ENCODE peak calls at places on chromosomes 2 and 18, in six cellular contexts. P, Q, O, C, R and X are unnamed samples.

GRCh38 chr18:50814387-50814786 is 5.4 kb downstream of the MRO start:
- DNase-seq in P (no peak), Q (no peak), O (no peak), C (no peak), R (no peak), X (no peak)

GRCh38 chr18:53442415-53442783 is 782.1 kb downstream of the MBD2 start:
- DNase-seq in P (no peak), Q (no peak), O (no peak), C (no peak), R (no peak), X (no peak)

GRCh38 chr2:63047534-63048281 is 2.9 kb upstream of the OTX1 start:
- DNase-seq in P (peak; percentile 54), Q (no peak), O (peak; percentile 76), C (no peak), R (no peak), X (no peak)

GRCh38 chr2:173644146-173644545 is 289.5 kb downstream of the CDCA7 start:
- DNase-seq in P (peak; percentile 49), Q (no peak), O (no peak), C (no peak), R (no peak), X (peak; percentile 43)

GRCh38 chr2:26561918-26562810 is 79.0 kb downstream of the CIB4 start:
- DNase-seq in P (peak; percentile 89), Q (peak; percentile 64), O (no peak), C (no peak), R (peak; percentile 61), X (peak; percentile 39)

GRCh38 chr2:23904692-23905091 is 22.2 kb downstream of the ATAD2B start:
- DNase-seq in P (no peak), Q (no peak), O (no peak), C (no peak), R (no peak), X (no peak)

GRCh38 chr18:7577706-7578105 is 10.6 kb downstream of the PTPRM start:
- DNase-seq in P (peak; percentile 59), Q (peak; percentile 39), O (peak; percentile 88), C (peak; percentile 73), R (peak; percentile 66), X (no peak)

GRCh38 chr2:147351789-147352188 is 493.0 kb upstream of the ACVR2A start:
- DNase-seq in P (no peak), Q (no peak), O (no peak), C (no peak), R (no peak), X (no peak)

GRCh38 chr2:221111739-221112138 is 460.4 kb downstream of the EPHA4 start:
- DNase-seq in P (no peak), Q (no peak), O (no peak), C (no peak), R (no peak), X (no peak)

GRCh38 chr2:106990307-106990706 is 104.3 kb upstream of the ST6GAL2 start:
- DNase-seq in P (peak; percentile 70), Q (no peak), O (no peak), C (no peak), R (no peak), X (no peak)

GRCh38 chr2:10330700-10331032 is 28.0 kb downstream of the HPCAL1 start:
- DNase-seq in P (no peak), Q (no peak), O (no peak), C (no peak), R (no peak), X (no peak)

GRCh38 chr2:68901199-68901515 is 30.0 kb upstream of the BMP10 start:
- DNase-seq in P (no peak), Q (no peak), O (peak; percentile 45), C (no peak), R (peak; percentile 40), X (peak; percentile 28)

GRCh38 chr2:32553829-32554432 is 73.9 kb upstream of the TTC27 start:
- DNase-seq in P (peak; percentile 41), Q (peak; percentile 69), O (peak; percentile 37), C (no peak), R (peak; percentile 43), X (peak; percentile 6)

GRCh38 chr2:32008811-32009478 is 1.9 kb downstream of the MEMO1 start:
- DNase-seq in P (peak; percentile 80), Q (no peak), O (peak; percentile 49), C (no peak), R (peak; percentile 32), X (peak; percentile 46)

GRCh38 chr2:30165050-30165520 is 18.3 kb downstream of the YPEL5 start:
- DNase-seq in P (peak; percentile 81), Q (peak; percentile 96), O (peak; percentile 89), C (peak; percentile 46), R (peak; percentile 95), X (peak; percentile 80)

GRCh38 chr18:35998967-35999366 is 26.5 kb downstream of the RMP24 start:
- DNase-seq in P (no peak), Q (peak; percentile 16), O (no peak), C (no peak), R (no peak), X (no peak)

GRCh38 chr2:132438650-132439030 is 22.0 kb downstream of the GPR39 start:
- DNase-seq in P (peak; percentile 92), Q (peak; percentile 91), O (no peak), C (no peak), R (no peak), X (peak; percentile 98)

GRCh38 chr2:241636983-241637232 is at the start of gene THAP4:
- DNase-seq in P (peak; percentile 99), Q (no peak), O (no peak), C (no peak), R (no peak), X (no peak)

GRCh38 chr2:12607971-12608370 is 108.8 kb upstream of the TRIB2 start:
- DNase-seq in P (no peak), Q (no peak), O (no peak), C (no peak), R (no peak), X (peak; percentile 87)

GRCh38 chr2:191678437-191679110 is 638 bp downstream of the NABP1 start:
- DNase-seq in P (peak; percentile 55), Q (peak; percentile 61), O (peak; percentile 52), C (no peak), R (peak; percentile 36), X (peak; percentile 62)

GRCh38 chr2:106157416-106157815 is 36.7 kb downstream of the UXS1 start:
- DNase-seq in P (no peak), Q (no peak), O (no peak), C (no peak), R (no peak), X (peak; percentile 77)

GRCh38 chr2:234773129-234773528 is 178.7 kb upstream of the SH3BP4 start:
- DNase-seq in P (no peak), Q (no peak), O (no peak), C (no peak), R (no peak), X (no peak)

DNA sequence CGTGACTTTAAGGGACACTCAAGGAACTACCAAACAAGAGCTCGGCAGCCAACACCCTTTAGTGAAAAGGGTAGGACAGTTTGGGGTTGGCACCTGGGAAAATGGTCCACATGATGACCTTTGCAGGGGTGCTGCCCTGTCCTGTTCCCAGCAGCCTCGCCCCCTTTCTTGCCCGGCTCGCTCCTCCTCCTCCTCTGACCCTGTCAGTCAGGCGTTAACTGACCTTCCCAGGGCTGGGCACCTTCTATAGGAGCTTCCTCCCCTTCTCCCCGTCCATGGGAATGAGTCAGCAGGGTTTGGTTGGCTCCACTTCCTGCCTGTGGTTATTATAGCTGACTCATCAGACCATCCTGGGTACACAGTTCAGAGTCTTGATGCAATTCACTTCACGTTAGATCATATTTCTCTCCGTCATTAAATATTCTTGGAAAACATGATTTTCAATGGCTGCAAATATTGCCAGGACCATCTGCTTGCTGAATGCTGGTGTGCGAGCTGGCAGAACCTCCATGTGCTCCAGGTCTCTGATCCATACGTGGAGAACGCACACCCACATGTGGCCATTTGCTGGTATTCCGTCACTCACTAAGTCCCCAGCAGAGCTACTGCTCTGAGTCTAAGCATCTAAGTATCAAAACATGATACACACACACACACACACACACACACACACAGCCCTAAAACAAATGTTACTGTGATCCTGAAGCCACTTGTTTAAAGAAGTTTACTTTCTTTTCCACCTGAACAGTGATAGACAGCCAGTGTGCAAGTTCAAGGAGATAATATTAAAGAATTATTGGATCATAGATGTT is 185.0 kb downstream of the ANAPC1 start:
- DNase-seq in P (peak; percentile 96), Q (peak; percentile 97), O (no peak), C (no peak), R (peak; percentile 94), X (peak; percentile 99)
- H3K4me2 ChIP-seq in P (peak overlapping the region; percentile 63), Q (peak overlapping the region; percentile 75), O (no peak overlapping the region), C (no peak overlapping the region), R (peak overlapping the region; percentile 88), X (peak overlapping the region; percentile 66)

GRCh38 chr2:48444404-48444803 is 85.5 kb upstream of the STON1 start:
- DNase-seq in P (no peak), Q (no peak), O (no peak), C (no peak), R (no peak), X (no peak)
- H3K4me2 ChIP-seq in P (no peak overlapping the region), Q (no peak overlapping the region), O (peak overlapping the region; percentile 25), C (no peak overlapping the region), R (peak overlapping the region; percentile 15), X (no peak overlapping the region)

DNA sequence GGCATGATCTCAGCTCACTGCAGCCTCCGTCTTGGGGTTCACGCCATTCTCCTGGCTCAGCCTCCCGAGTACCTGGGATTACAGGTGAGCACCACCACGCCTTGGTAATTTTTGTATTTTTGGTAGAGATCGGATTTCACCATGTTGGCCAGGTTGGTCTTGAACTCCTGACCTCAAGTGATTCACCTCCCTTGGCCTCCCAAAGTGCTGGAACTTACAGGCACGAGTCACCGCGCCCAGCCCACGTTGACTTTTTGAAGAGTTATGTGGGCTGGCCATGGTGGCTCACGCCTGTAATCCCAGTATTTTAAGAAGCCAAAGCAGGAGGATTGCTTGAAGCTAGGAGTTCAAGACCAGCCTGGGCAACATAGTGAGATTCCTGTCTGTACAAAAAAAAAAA is 20.8 kb downstream of the CCL20 start:
- DNase-seq in P (no peak), Q (peak; percentile 54), O (no peak), C (no peak), R (no peak), X (peak; percentile 62)
- H3K4me2 ChIP-seq in P (no peak overlapping the region), Q (no peak overlapping the region), O (no peak overlapping the region), C (no peak overlapping the region), R (no peak overlapping the region), X (no peak overlapping the region)

GRCh38 chr2:149421791-149422190 is 91.4 kb downstream of the LYPD6 start:
- DNase-seq in P (no peak), Q (no peak), O (no peak), C (no peak), R (no peak), X (no peak)
- H3K4me2 ChIP-seq in P (no peak overlapping the region), Q (no peak overlapping the region), O (no peak overlapping the region), C (no peak overlapping the region), R (no peak overlapping the region), X (peak overlapping the region; percentile 41)